ENCODE peak calls at places on chromosomes 13 and 19, in five cellular contexts. X, M, W, D and A are unnamed samples.
A peak's percentile ranks its signal among the peaks of the same experiment; 100 is the strongest.

GRCh38 chr19:45508931-45509691 is 1.8 kb downstream of the VASP start:
- DNase-seq in D (peak; percentile 88), W (peak; percentile 55), M (no peak), X (peak; percentile 60), A (no peak)

GRCh38 chr13:33204130-33204927 is 81.2 kb downstream of the STARD13 start:
- DNase-seq in X (peak; percentile 74), M (no peak), D (no peak), W (peak; percentile 63), A (no peak)

GRCh38 chr13:113146750-113147149 is 11.7 kb upstream of the PROZ start:
- DNase-seq in W (no peak), X (no peak), D (peak; percentile 18), M (no peak), A (no peak)

GRCh38 chr19:55626350-55626749 is 2.0 kb upstream of the ZNF784 start:
- DNase-seq in X (no peak), W (peak; percentile 94), D (no peak), M (no peak), A (no peak)

GRCh38 chr13:110109910-110110309 is 197.0 kb downstream of the COL4A1 start:
- DNase-seq in M (no peak), X (peak; percentile 58), D (peak; percentile 54), W (no peak), A (no peak)

GRCh38 chr13:48901786-48902185 is 73.9 kb upstream of the FNDC3A start:
- DNase-seq in W (no peak), D (no peak), M (no peak), X (no peak), A (no peak)

GRCh38 chr13:87035538-87035937 is 635.6 kb upstream of the SLITRK5 start:
- DNase-seq in M (no peak), X (no peak), W (no peak), D (no peak), A (no peak)

GRCh38 chr13:51814825-51815650 is 11.1 kb upstream of the DHRS12 start:
- DNase-seq in W (peak; percentile 68), X (no peak), M (peak; percentile 65), D (peak; percentile 73), A (peak; percentile 79)

GRCh38 chr19:10271543-10272086 is 695 bp downstream of the ICAM1 start:
- DNase-seq in W (peak; percentile 33), M (no peak), X (no peak), D (no peak), A (no peak)

GRCh38 chr13:47831265-47831664 is 169.8 kb downstream of the SUCLA2 start:
- DNase-seq in X (no peak), W (no peak), D (no peak), M (no peak), A (no peak)

GRCh38 chr13:48891586-48891985 is 84.1 kb upstream of the FNDC3A start:
- DNase-seq in M (no peak), D (no peak), X (no peak), W (no peak), A (no peak)

GRCh38 chr13:54449922-54450321 is 1421.3 kb downstream of the OLFM4 start:
- DNase-seq in X (no peak), W (no peak), M (no peak), D (no peak), A (no peak)

GRCh38 chr19:13978306-13978705 is 26.0 kb downstream of the DCAF15 start:
- DNase-seq in W (no peak), X (peak; percentile 79), D (peak; percentile 99), M (no peak), A (no peak)

GRCh38 chr19:42095814-42096230 is 19.9 kb downstream of the ZNF574 start:
- DNase-seq in D (peak; percentile 93), M (no peak), W (no peak), X (no peak), A (no peak)

GRCh38 chr19:8938576-8938975 is 71.6 kb downstream of the MUC16 start:
- DNase-seq in D (no peak), X (no peak), W (no peak), M (no peak), A (no peak)

GRCh38 chr13:25372275-25373081 is 704 bp downstream of the ATP8A2 start:
- DNase-seq in D (peak; percentile 52), M (peak; percentile 33), X (no peak), W (peak; percentile 10), A (no peak)

GRCh38 chr13:57629821-57630235 is 1.7 kb upstream of the PCDH17 start:
- DNase-seq in M (peak; percentile 98), W (peak; percentile 65), D (peak; percentile 98), X (peak; percentile 58), A (peak; percentile 99)

GRCh38 chr19:41616785-41617621 is 9.9 kb downstream of the CEACAM4 start:
- DNase-seq in M (no peak), X (no peak), D (peak; percentile 30), W (no peak), A (no peak)

GRCh38 chr19:49165111-49165750 is 7.6 kb downstream of the TRPM4 start:
- DNase-seq in D (no peak), W (no peak), M (peak; percentile 6), X (no peak), A (no peak)

GRCh38 chr13:28047784-28048388 is 52.5 kb downstream of the FLT3 start:
- DNase-seq in D (no peak), W (peak; percentile 72), M (no peak), X (no peak), A (no peak)

GRCh38 chr19:37933965-37934364 is 27.0 kb downstream of the SIPA1L3 start:
- DNase-seq in M (no peak), X (no peak), W (no peak), D (no peak), A (peak; percentile 80)

GRCh38 chr19:49887653-49888477 is 8.8 kb downstream of the IL4I1 start:
- DNase-seq in M (no peak), X (no peak), D (no peak), W (no peak), A (peak; percentile 66)

GRCh38 chr13:77623797-77624196 is 73.7 kb upstream of the SLAIN1 start:
- DNase-seq in M (no peak), X (no peak), D (no peak), W (no peak), A (no peak)

GRCh38 chr13:58018020-58018419 is 386.5 kb downstream of the PCDH17 start:
- DNase-seq in W (no peak), M (no peak), X (no peak), D (no peak), A (peak; percentile 63)

GRCh38 chr13:40581277-40581579 is 85.2 kb downstream of the FOXO1 start:
- DNase-seq in D (no peak), X (no peak), W (no peak), M (no peak), A (no peak)

GRCh38 chr19:46913198-46913851 is 52.5 kb downstream of the ARHGAP35 start:
- DNase-seq in M (no peak), D (no peak), X (no peak), W (no peak), A (no peak)

GRCh38 chr13:97226788-97227627 is 4.9 kb downstream of the MBNL2 start:
- DNase-seq in D (peak; percentile 62), M (no peak), X (no peak), W (peak; percentile 87), A (peak; percentile 28)

GRCh38 chr19:31863122-31863521 is 482.3 kb upstream of the ZNF507 start:
- DNase-seq in M (no peak), W (no peak), X (no peak), D (no peak), A (no peak)

GRCh38 chr13:72122661-72123060 is 255.7 kb upstream of the DACH1 start:
- DNase-seq in D (no peak), M (no peak), X (no peak), W (no peak), A (no peak)

GRCh38 chr13:80052286-80052685 is 288.6 kb downstream of the SPRY2 start:
- DNase-seq in D (no peak), X (no peak), W (no peak), M (no peak), A (no peak)

GRCh38 chr19:29002336-29002735 is 210.6 kb downstream of the UQCRFS1 start:
- DNase-seq in X (no peak), W (no peak), D (no peak), M (no peak), A (no peak)

GRCh38 chr19:5953680-5954213 is 24.2 kb downstream of the RANBP3 start:
- DNase-seq in M (no peak), D (no peak), X (no peak), W (peak; percentile 52), A (no peak)

GRCh38 chr19:48630289-48631036 is 6.7 kb downstream of the DBP start:
- DNase-seq in M (no peak), W (no peak), D (peak; percentile 79), X (no peak), A (no peak)